ENCODE peak calls at places on chromosomes 13 and 19, in five cellular contexts. L is NB4, B is transverse colon, E is IMR-90, Q is sigmoid colon. P is an unnamed sample.
A peak's percentile ranks its signal among the peaks of the same experiment; 100 is the strongest.

GRCh38 chr19:45464861-45465427 is 2.9 kb upstream of the FOSB start:
- DNase-seq in L (no peak), B (no peak), Q (no peak), E (no peak), P (no peak)

GRCh38 chr13:26052136-26052736 is 420 bp upstream of the SHISA2 start:
- DNase-seq in B (no peak), Q (no peak), L (no peak), E (no peak), P (no peak)

GRCh38 chr13:91058066-91058465 is 289.4 kb upstream of the MIR17HG start:
- DNase-seq in E (no peak), Q (no peak), B (no peak), L (peak; percentile 24), P (no peak)

GRCh38 chr13:43848250-43848649 is 31.3 kb downstream of the CCDC122 start:
- DNase-seq in Q (no peak), B (no peak), E (peak; percentile 71), L (peak; percentile 81), P (no peak)

GRCh38 chr13:30157616-30157993 is 149.7 kb downstream of the KATNAL1 start:
- DNase-seq in Q (no peak), L (no peak), B (no peak), E (no peak), P (no peak)

GRCh38 chr19:277581-278165 is 13.5 kb downstream of the PLPP2 start:
- DNase-seq in B (no peak), Q (no peak), E (peak; percentile 35), L (peak; percentile 48), P (no peak)

GRCh38 chr13:29435125-29435911 is 160.2 kb downstream of the SLC7A1 start:
- DNase-seq in E (peak; percentile 91), Q (peak; percentile 88), B (no peak), L (no peak), P (no peak)

GRCh38 chr19:55622242-55622969 is 2.0 kb downstream of the ZNF784 start:
- DNase-seq in Q (no peak), L (peak; percentile 72), B (no peak), E (no peak), P (no peak)

GRCh38 chr19:15779756-15780476 is 7.5 kb upstream of the OR10H5 start:
- DNase-seq in E (no peak), Q (peak; percentile 92), B (peak; percentile 61), L (no peak), P (peak; percentile 87)

GRCh38 chr13:21434588-21434987 is 24.5 kb downstream of the ZDHHC20 start:
- DNase-seq in Q (no peak), L (no peak), E (no peak), B (no peak), P (no peak)

GRCh38 chr13:111046590-111047141 is 68.4 kb upstream of the ARHGEF7 start:
- DNase-seq in L (peak; percentile 69), E (peak; percentile 58), Q (no peak), B (no peak), P (peak; percentile 74)

GRCh38 chr13:45121421-45121820 is 1.1 kb downstream of the GTF2F2 start:
- DNase-seq in B (no peak), E (peak; percentile 53), L (peak; percentile 48), Q (no peak), P (no peak)

GRCh38 chr13:30216111-30216510 is 91.2 kb downstream of the KATNAL1 start:
- DNase-seq in B (no peak), Q (no peak), E (no peak), L (no peak), P (no peak)

GRCh38 chr13:69619651-69620050 is 488.0 kb upstream of the ATXN8OS start:
- DNase-seq in L (no peak), E (no peak), Q (no peak), B (no peak), P (no peak)

GRCh38 chr19:6580313-6580712 is 10.6 kb downstream of the CD70 start:
- DNase-seq in L (peak; percentile 63), Q (no peak), E (peak; percentile 12), B (no peak), P (no peak)

GRCh38 chr13:34347784-34348573 is 530.0 kb downstream of the RFC3 start:
- DNase-seq in Q (no peak), L (no peak), E (no peak), B (peak; percentile 21), P (no peak)

GRCh38 chr19:7863971-7864718 is 10.0 kb downstream of the PRR36 start:
- DNase-seq in Q (no peak), E (no peak), B (no peak), L (no peak), P (no peak)

GRCh38 chr13:104422668-104423067 is 1356.5 kb upstream of the SLC10A2 start:
- DNase-seq in Q (no peak), E (no peak), B (no peak), L (no peak), P (no peak)

GRCh38 chr13:41549491-41549890 is 92.1 kb downstream of the RGCC start:
- DNase-seq in Q (no peak), B (no peak), L (no peak), E (no peak), P (no peak)

GRCh38 chr13:100389617-100390016 is 199.0 kb downstream of the GGACT start:
- DNase-seq in Q (no peak), E (no peak), B (no peak), L (peak; percentile 59), P (no peak)

GRCh38 chr19:8578642-8579265 is 1.5 kb upstream of the MYO1F start:
- DNase-seq in L (peak; percentile 97), Q (peak; percentile 82), E (peak; percentile 53), B (peak; percentile 85), P (no peak)

GRCh38 chr19:31596751-31597150 is 247.5 kb upstream of the TSHZ3 start:
- DNase-seq in B (no peak), L (no peak), Q (no peak), E (no peak), P (peak; percentile 74)

GRCh38 chr19:392375-392970 is 16.5 kb downstream of the C2CD4C start:
- DNase-seq in E (no peak), B (no peak), L (peak; percentile 28), Q (no peak), P (no peak)

GRCh38 chr19:47658431-47659383 is 49.8 kb downstream of the BICRA start:
- DNase-seq in Q (no peak), L (no peak), E (no peak), B (peak; percentile 65), P (no peak)

GRCh38 chr13:114043421-114044053 is 69.7 kb upstream of the C13orf46 start:
- DNase-seq in B (peak; percentile 67), L (peak; percentile 99), E (peak; percentile 95), Q (peak; percentile 88), P (no peak)
- TF ChIP-seq POLR2A in B (no peak), L (peak; percentile 37), E (no peak), Q (no peak), P (no peak)

DNA sequence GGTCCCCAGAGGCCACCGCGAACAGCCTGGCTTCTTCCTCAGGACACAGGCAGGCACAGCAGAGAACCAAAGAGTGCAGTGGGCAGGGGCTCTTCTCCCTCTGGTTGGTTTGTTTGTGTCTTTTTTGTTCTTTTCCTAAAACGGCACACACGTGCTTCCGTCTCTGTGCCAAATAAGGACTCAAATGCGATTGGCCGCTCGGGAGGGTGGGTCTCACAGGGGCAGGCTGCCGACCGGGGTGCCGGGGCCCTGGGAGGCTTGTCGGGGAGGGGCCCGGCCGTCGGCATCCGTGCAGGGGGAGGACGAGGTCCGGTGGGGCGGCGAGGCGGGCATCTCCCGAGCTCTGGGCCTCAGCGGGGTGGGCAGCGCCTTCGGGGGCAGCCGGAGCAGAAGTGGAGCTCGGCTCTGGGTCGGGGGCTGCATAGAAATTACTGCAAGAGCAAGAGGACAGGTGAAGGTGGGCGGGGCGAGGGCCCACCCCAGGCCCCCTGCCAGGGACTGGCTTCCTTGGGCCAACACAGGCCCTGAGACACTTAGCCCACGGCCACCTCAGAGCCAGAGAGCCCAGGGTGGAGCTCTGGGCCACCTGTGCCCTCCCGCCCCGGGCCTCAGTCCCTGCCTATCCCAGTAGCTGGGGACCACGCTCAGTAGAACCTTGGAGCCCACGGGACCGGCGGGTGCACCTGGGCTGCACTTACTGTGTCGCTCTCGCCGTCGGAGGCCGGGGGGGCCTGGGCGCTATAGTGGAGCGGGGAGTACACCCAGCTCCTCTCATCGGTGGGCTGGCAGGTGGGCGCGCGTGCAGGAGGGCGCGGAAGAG is 6.4 kb upstream of the CACTIN start:
- DNase-seq in E (no peak), L (no peak), Q (no peak), B (no peak), P (no peak)
- TF ChIP-seq POLR2A in E (no peak), L (no peak), Q (no peak), B (no peak), P (no peak)

DNA sequence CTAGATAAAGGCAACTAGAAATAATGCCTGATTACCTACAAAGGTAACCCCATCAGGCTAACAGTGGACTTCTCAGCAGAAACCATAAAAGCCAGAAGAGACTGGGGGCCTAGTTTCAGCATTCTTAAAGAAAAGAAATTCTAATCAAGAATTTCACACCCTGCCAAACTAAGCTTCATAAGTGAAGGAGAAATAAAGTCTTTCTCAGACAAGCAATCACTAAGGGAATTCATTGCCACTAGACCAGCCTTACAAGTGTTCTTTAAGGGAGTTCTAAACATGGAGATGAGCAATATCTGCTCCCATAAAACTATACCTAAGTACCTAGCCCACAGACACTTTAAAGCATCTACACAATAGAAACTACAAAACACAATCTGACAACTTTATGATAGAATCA is 823.5 kb downstream of the PCDH17 start:
- DNase-seq in L (no peak), E (no peak), Q (no peak), B (no peak), P (no peak)
- TF ChIP-seq POLR2A in L (no peak), E (no peak), Q (no peak), B (no peak), P (no peak)

GRCh38 chr19:10421240-10421948 is 1.1 kb downstream of the PDE4A start:
- DNase-seq in E (no peak), Q (no peak), L (peak; percentile 73), B (no peak), P (no peak)

GRCh38 chr19:10421981-10422461 is 1.7 kb downstream of the PDE4A start:
- DNase-seq in B (no peak), L (peak; percentile 77), E (no peak), Q (no peak), P (no peak)

GRCh38 chr19:10419200-10419645 is 1.1 kb upstream of the PDE4A start:
- DNase-seq in Q (no peak), B (no peak), L (peak; percentile 93), E (no peak), P (no peak)

GRCh38 chr19:10419646-10420443 is 493 bp upstream of the PDE4A start:
- DNase-seq in L (peak; percentile 99), E (peak; percentile 61), B (no peak), Q (no peak), P (no peak)

GRCh38 chr19:10420444-10421239 is at the start of gene PDE4A:
- DNase-seq in Q (no peak), L (peak; percentile 93), B (no peak), E (no peak), P (no peak)
- TF ChIP-seq POLR2A in Q (no peak), L (no peak), B (no peak), E (no peak), P (no peak)

DNA sequence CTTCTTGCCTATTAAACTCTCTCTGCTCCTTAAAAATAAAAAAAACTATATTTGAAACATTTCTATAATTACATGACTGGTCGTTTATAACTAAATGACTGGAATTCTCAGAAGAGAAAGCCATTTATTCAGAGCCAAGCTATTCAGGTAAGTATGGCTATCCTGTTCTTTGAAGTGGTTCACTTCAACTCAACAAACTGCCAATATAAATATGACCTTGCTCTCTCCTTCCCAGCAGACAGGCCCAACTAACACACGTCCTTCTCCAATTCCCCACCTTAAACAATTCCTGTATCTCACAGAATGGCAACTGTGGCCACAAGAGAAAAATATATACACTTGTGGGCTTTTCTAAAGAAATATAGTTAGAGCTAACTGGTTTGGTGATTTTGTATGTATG is 153.9 kb downstream of the MIPEP start:
- DNase-seq in L (no peak), E (no peak), Q (no peak), B (no peak), P (no peak)
- TF ChIP-seq POLR2A in L (no peak), E (no peak), Q (no peak), B (no peak), P (no peak)